ENCODE peak calls at places on chromosomes 11 and 22, in eight cellular contexts. P, L, T, V, E, A, K and C are unnamed samples.

GRCh38 chr22:37193629-37194191 is 5.7 kb upstream of the C1QTNF6 start:
- DNase-seq in P (no peak), L (no peak), T (peak; percentile 52), V (peak; percentile 39), E (no peak), A (no peak), K (no peak), C (no peak)

GRCh38 chr11:2156416-2157182 is 4.4 kb downstream of the INS start:
- DNase-seq in P (peak; percentile 85), L (peak; percentile 37), T (no peak), V (peak; percentile 76), E (no peak), A (no peak), K (peak; percentile 67), C (peak; percentile 77)

GRCh38 chr11:66698491-66698890 is 20.8 kb upstream of the RBM4B start:
- DNase-seq in P (no peak), L (no peak), T (no peak), V (no peak), E (peak; percentile 31), A (no peak), K (no peak), C (no peak)

GRCh38 chr22:46432164-46433068 is 96.9 kb downstream of the TRMU start:
- DNase-seq in P (peak; percentile 66), L (peak; percentile 35), T (no peak), V (peak; percentile 54), E (no peak), A (no peak), K (no peak), C (no peak)

GRCh38 chr11:121588747-121589146 is 136.0 kb upstream of the SORL1-AS1 start:
- DNase-seq in P (no peak), L (no peak), T (no peak), V (no peak), E (no peak), A (no peak), K (no peak), C (no peak)

GRCh38 chr22:40661661-40662060 is 17.6 kb upstream of the MCHR1 start:
- DNase-seq in P (no peak), L (no peak), T (no peak), V (no peak), E (no peak), A (no peak), K (no peak), C (no peak)

GRCh38 chr22:35354068-35354467 is 26.8 kb upstream of the HMOX1 start:
- DNase-seq in P (no peak), L (no peak), T (no peak), V (no peak), E (no peak), A (no peak), K (no peak), C (no peak)

GRCh38 chr22:44758354-44758969 is 6.1 kb downstream of the ARHGAP8 start:
- DNase-seq in P (no peak), L (no peak), T (no peak), V (no peak), E (no peak), A (no peak), K (no peak), C (no peak)

GRCh38 chr11:78651923-78652602 is 77.4 kb upstream of the NARS2 start:
- DNase-seq in P (no peak), L (no peak), T (no peak), V (no peak), E (no peak), A (no peak), K (peak; percentile 25), C (no peak)

GRCh38 chr11:72823105-72823804 is 9.0 kb downstream of the ATG16L2 start:
- DNase-seq in P (no peak), L (no peak), T (peak; percentile 65), V (no peak), E (peak; percentile 40), A (no peak), K (no peak), C (no peak)

GRCh38 chr11:106389096-106389495 is 311.6 kb downstream of the AASDHPPT start:
- DNase-seq in P (no peak), L (no peak), T (no peak), V (no peak), E (no peak), A (no peak), K (no peak), C (no peak)

GRCh38 chr11:77066229-77067023 is at the start of gene CAPN5:
- DNase-seq in P (peak; percentile 94), L (peak; percentile 87), T (peak; percentile 95), V (peak; percentile 95), E (peak; percentile 96), A (peak; percentile 36), K (peak; percentile 88), C (peak; percentile 58)

GRCh38 chr11:120061036-120061760 is 76.7 kb downstream of the TRIM29 start:
- DNase-seq in P (no peak), L (no peak), T (no peak), V (no peak), E (no peak), A (no peak), K (no peak), C (peak; percentile 30)

GRCh38 chr11:88015170-88015569 is 160.1 kb downstream of the RAB38 start:
- DNase-seq in P (no peak), L (no peak), T (no peak), V (no peak), E (no peak), A (no peak), K (no peak), C (no peak)

GRCh38 chr11:125451400-125452124 is 44.5 kb downstream of the FEZ1 start:
- DNase-seq in P (peak; percentile 43), L (no peak), T (peak; percentile 71), V (peak; percentile 17), E (no peak), A (no peak), K (no peak), C (no peak)

GRCh38 chr11:109644158-109644557 is 222.2 kb downstream of the C11orf87 start:
- DNase-seq in P (no peak), L (no peak), T (no peak), V (no peak), E (no peak), A (no peak), K (no peak), C (no peak)

DNA sequence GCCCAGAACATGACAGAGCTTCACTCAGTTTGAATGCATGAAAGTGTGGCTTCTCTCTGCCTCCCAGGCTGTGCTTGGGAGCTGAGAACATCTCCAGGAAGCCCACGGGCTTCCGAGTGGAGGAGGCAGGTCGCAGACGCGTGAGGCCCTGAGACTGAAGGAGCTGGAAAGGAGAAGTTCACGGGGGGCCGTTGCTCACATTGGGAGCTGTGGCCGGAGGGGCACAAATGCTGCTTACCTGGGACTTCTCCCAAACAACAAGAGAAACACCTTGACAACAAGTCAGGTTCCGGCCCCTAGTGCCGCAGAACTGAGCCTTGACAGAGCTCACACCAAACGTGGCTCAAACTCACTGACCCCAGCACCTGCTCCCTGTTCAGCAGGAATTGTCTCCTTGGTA is 207.0 kb downstream of the BRD1 start:
- DNase-seq in P (no peak), L (no peak), T (peak; percentile 41), V (no peak), E (peak; percentile 23), A (no peak), K (no peak), C (no peak)
- H3K9me3 ChIP-seq in P (no peaks in the 10 kb centered on the region), L (no peaks in the 10 kb centered on the region), T (no peaks in the 10 kb centered on the region), V (no peaks in the 10 kb centered on the region), E (no peaks in the 10 kb centered on the region), A (no peaks in the 10 kb centered on the region), K (no peaks in the 10 kb centered on the region), C (no peaks in the 10 kb centered on the region)

DNA sequence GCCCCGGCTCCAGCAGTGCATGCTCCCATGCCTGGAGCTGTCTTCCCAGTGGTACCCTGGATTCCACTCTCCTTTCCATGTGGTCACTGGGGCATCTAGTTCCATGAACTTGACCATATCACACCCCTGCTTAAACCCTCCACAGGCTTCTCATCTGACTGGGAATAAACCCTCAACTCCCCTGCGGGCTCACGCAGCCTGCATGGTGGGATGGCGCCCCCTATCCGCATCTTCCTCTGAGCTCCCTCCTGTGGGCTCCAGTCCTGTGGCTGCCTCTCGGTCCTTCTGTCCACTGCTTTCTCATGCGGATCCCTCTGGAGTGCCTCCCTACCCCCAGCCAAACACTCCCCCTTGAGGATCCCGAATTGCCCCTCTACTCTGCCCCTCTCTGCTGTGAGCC is 41.4 kb upstream of the TTLL12 start:
- DNase-seq in P (peak; percentile 43), L (no peak), T (no peak), V (peak; percentile 24), E (no peak), A (no peak), K (no peak), C (no peak)
- TF ChIP-seq CTCF in P (no peak), L (no peak), T (no peak), V (no peak), E (no peak), A (no peak), K (no peak), C (no peak)

GRCh38 chr22:20509344-20510047 is 2.1 kb downstream of the MED15 start:
- DNase-seq in P (peak; percentile 67), L (peak; percentile 48), T (peak; percentile 89), V (peak; percentile 79), E (no peak), A (no peak), K (peak; percentile 84), C (peak; percentile 92)
- H3K27ac ChIP-seq in P (peak overlapping the region; percentile 99), L (peak overlapping the region; percentile 56), T (peak overlapping the region; percentile 97), V (peak overlapping the region; percentile 98), E (peak overlapping the region; percentile 22), A (peak overlapping the region; percentile 99), K (peak overlapping the region; percentile 98), C (peak overlapping the region; percentile 98)

GRCh38 chr11:70942593-70942992 is 309.8 kb downstream of the SHANK2 start:
- DNase-seq in P (no peak), L (no peak), T (no peak), V (no peak), E (no peak), A (no peak), K (no peak), C (no peak)
- H3K9me3 ChIP-seq in P (peaks cover 28% of the 10 kb centered on the region), L (peaks cover 21% of the 10 kb centered on the region), T (peaks cover 12% of the 10 kb centered on the region), V (peaks cover 17% of the 10 kb centered on the region), E (no peaks in the 10 kb centered on the region), A (peaks cover 53% of the 10 kb centered on the region), K (peaks cover 5% of the 10 kb centered on the region), C (peaks cover 29% of the 10 kb centered on the region)